ENCODE peak calls at places on chromosomes 5 and 9, in four cellular contexts. P, H, V and I are unnamed samples.

GRCh38 chr5:170427672-170428236 is 38.6 kb upstream of the KCNMB1 start:
- DNase-seq in H (no peak), V (no peak), P (no peak), I (no peak)

GRCh38 chr9:22307013-22307711 is 139.5 kb upstream of the DMRTA1 start:
- DNase-seq in P (peak; percentile 55), V (peak; percentile 50), H (peak; percentile 60), I (peak; percentile 85)

GRCh38 chr5:33188089-33188488 is 252.7 kb upstream of the TARS1 start:
- DNase-seq in P (no peak), V (no peak), H (no peak), I (no peak)

GRCh38 chr5:91048073-91048472 is 335.0 kb downstream of the ARRDC3 start:
- DNase-seq in P (no peak), H (no peak), V (no peak), I (no peak)

GRCh38 chr5:39566891-39567290 is 142.1 kb upstream of the DAB2 start:
- DNase-seq in V (no peak), H (no peak), P (no peak), I (no peak)

GRCh38 chr5:108606185-108606584 is 141.5 kb upstream of the FER start:
- DNase-seq in P (no peak), H (no peak), V (no peak), I (no peak)

GRCh38 chr9:6827370-6827949 is 69.7 kb downstream of the KDM4C start:
- DNase-seq in V (peak; percentile 20), P (peak; percentile 54), H (peak; percentile 85), I (peak; percentile 73)

GRCh38 chr9:98962861-98963260 is 19.2 kb downstream of the COL15A1 start:
- DNase-seq in H (peak; percentile 75), V (no peak), P (peak; percentile 50), I (no peak)

GRCh38 chr9:96169488-96169887 is 132.5 kb downstream of the HSD17B3 start:
- DNase-seq in H (peak; percentile 81), V (no peak), P (peak; percentile 4), I (peak; percentile 94)

GRCh38 chr9:85740821-85741111 is 988 bp downstream of the AGTPBP1 start:
- DNase-seq in H (no peak), V (no peak), P (peak; percentile 7), I (no peak)

GRCh38 chr5:42870882-42871418 is 59.3 kb upstream of the SELENOP start:
- DNase-seq in P (no peak), V (peak; percentile 42), H (peak; percentile 51), I (no peak)

GRCh38 chr9:36956908-36957307 is 77.2 kb downstream of the PAX5 start:
- DNase-seq in P (no peak), H (peak; percentile 86), V (no peak), I (peak; percentile 45)

GRCh38 chr9:107994638-107995037 is 505.1 kb upstream of the KLF4 start:
- DNase-seq in P (no peak), V (no peak), H (no peak), I (no peak)

GRCh38 chr5:73447234-73448071 is 1.1 kb downstream of the FOXD1 start:
- DNase-seq in V (peak; percentile 65), H (peak; percentile 85), P (peak; percentile 75), I (peak; percentile 79)

GRCh38 chr5:71893451-71893850 is 174.4 kb downstream of the CARTPT start:
- DNase-seq in V (no peak), P (no peak), H (no peak), I (no peak)

GRCh38 chr5:142807378-142807911 is 37.3 kb downstream of the ARHGAP26 start:
- DNase-seq in H (no peak), P (no peak), V (no peak), I (no peak)

GRCh38 chr9:131732061-131732526 is 7.8 kb downstream of the RAPGEF1 start:
- DNase-seq in V (peak; percentile 71), P (peak; percentile 78), H (no peak), I (no peak)

GRCh38 chr9:72579880-72580570 is 58.6 kb downstream of the TMC1 start:
- DNase-seq in H (no peak), P (peak; percentile 71), V (peak; percentile 77), I (no peak)

GRCh38 chr5:124410539-124410938 is 335.9 kb downstream of the ZNF608 start:
- DNase-seq in H (no peak), P (no peak), V (no peak), I (no peak)

GRCh38 chr9:27645166-27645840 is 72.0 kb upstream of the C9orf72 start:
- DNase-seq in P (no peak), H (peak; percentile 75), V (no peak), I (peak; percentile 49)

GRCh38 chr9:115591584-115591984 is 473.6 kb upstream of the TNC start:
- DNase-seq in V (peak; percentile 95), P (peak; percentile 100), H (peak; percentile 82), I (peak; percentile 88)

GRCh38 chr5:132013711-132014110 is 2.3 kb upstream of the ACSL6 start:
- DNase-seq in P (no peak), V (peak; percentile 40), H (no peak), I (no peak)

GRCh38 chr9:123336455-123336854 is 19.5 kb upstream of the CRB2 start:
- DNase-seq in P (no peak), V (peak; percentile 71), H (no peak), I (no peak)

GRCh38 chr9:84667571-84668203 is 1.8 kb upstream of the NTRK2 start:
- DNase-seq in H (peak; percentile 65), V (peak; percentile 45), P (peak; percentile 12), I (peak; percentile 58)

GRCh38 chr9:138119202-138120027 is 241.8 kb downstream of the CACNA1B start:
- DNase-seq in V (no peak), P (no peak), H (no peak), I (no peak)

GRCh38 chr9:36781532-36781931 is 208.8 kb downstream of the MELK start:
- DNase-seq in P (peak; percentile 8), H (no peak), V (no peak), I (no peak)

GRCh38 chr9:133526721-133527321 is 2.1 kb upstream of the MYMK start:
- DNase-seq in H (peak; percentile 86), P (no peak), V (no peak), I (no peak)

GRCh38 chr9:91811024-91811909 is 138.8 kb downstream of the ROR2 start:
- DNase-seq in H (peak; percentile 43), V (no peak), P (no peak), I (no peak)

GRCh38 chr9:119366909-119367690 is 2.1 kb downstream of the BRINP1 start:
- DNase-seq in H (peak; percentile 59), V (peak; percentile 51), P (no peak), I (no peak)

GRCh38 chr5:66553368-66553912 is 42.8 kb upstream of the MAST4 start:
- DNase-seq in V (no peak), H (no peak), P (no peak), I (no peak)

GRCh38 chr5:111781200-111781599 is 24.2 kb upstream of the NREP start:
- DNase-seq in V (peak; percentile 9), H (no peak), P (peak; percentile 67), I (no peak)

GRCh38 chr9:77084094-77084493 is 64.6 kb downstream of the FOXB2 start:
- DNase-seq in P (no peak), H (peak; percentile 46), V (no peak), I (no peak)

GRCh38 chr5:160310140-160310909 is 2.0 kb downstream of the CCNJL start:
- DNase-seq in P (no peak), H (no peak), V (no peak), I (no peak)

GRCh38 chr5:160310910-160311295 is 1.5 kb downstream of the CCNJL start:
- DNase-seq in V (no peak), H (peak; percentile 65), P (no peak), I (peak; percentile 12)

GRCh38 chr5:160306711-160307110 is 5.7 kb downstream of the CCNJL start:
- DNase-seq in P (no peak), V (no peak), H (no peak), I (no peak)

GRCh38 chr5:160303690-160304089 is 8.7 kb downstream of the CCNJL start:
- DNase-seq in H (no peak), P (no peak), V (no peak), I (no peak)

DNA sequence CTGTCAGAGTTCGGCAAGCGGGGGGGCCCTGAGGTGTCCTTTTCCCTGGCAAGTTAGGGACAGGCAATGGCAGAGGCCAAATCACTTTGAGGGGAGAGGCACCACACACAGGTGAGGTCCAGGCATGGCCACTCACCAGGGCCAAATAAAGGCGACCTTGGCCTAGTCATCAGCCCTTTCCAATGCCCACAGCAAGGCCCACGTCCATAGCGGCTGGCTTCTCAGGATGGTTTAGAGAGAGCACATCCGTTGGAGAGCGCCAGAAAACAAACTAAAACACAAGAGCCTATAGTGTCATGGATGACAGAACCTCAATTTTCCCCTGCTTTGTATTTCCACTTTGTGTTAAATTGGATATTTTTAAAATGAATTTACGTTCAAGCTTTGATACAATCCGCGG is 7.0 kb downstream of the CCNJL start:
- DNase-seq in P (no peak), V (no peak), H (no peak), I (no peak)
- H3K27ac ChIP-seq in P (no peak overlapping the region), V (no peak overlapping the region), H (no peak overlapping the region), I (no peak overlapping the region)

GRCh38 chr9:83219924-83220438 is 157.0 kb upstream of the RASEF start:
- DNase-seq in V (peak; percentile 20), H (no peak), P (no peak), I (no peak)
- H3K27ac ChIP-seq in V (peak overlapping the region; percentile 60), H (no peak overlapping the region), P (no peak overlapping the region), I (no peak overlapping the region)

DNA sequence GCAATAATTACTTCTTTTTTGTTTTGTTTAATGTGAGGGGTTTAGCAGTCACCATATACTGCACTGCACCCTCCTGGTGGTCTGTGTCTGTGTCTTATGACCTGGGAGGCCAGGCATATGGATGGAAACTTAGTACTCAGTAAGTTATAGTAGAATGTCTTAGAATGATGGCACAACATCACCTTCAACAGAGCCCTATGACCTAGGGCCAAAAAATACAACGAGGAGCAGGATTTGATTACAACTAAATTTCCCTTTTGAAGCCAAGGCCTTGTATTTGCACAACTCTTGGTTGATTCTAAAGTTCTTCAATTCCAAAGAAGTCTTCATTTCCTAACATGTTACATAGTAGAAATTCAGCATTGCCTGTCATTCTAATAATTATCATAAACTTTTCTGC is 422.1 kb upstream of the PIK3R1 start:
- DNase-seq in P (no peak), H (no peak), V (no peak), I (no peak)
- H3K27ac ChIP-seq in P (no peak overlapping the region), H (no peak overlapping the region), V (no peak overlapping the region), I (no peak overlapping the region)

GRCh38 chr5:58150936-58151335 is 308.9 kb downstream of the PLK2 start:
- DNase-seq in V (no peak), P (no peak), H (no peak), I (no peak)
- H3K27ac ChIP-seq in V (no peak overlapping the region), P (no peak overlapping the region), H (no peak overlapping the region), I (no peak overlapping the region)

GRCh38 chr9:129481424-129481823 is 139.5 kb downstream of the C9orf50 start:
- DNase-seq in H (no peak), V (no peak), P (no peak), I (no peak)

GRCh38 chr9:129483467-129484324 is 137.2 kb downstream of the C9orf50 start:
- DNase-seq in V (peak; percentile 80), P (peak; percentile 85), H (peak; percentile 80), I (peak; percentile 60)

GRCh38 chr9:129484325-129485000 is 136.4 kb downstream of the C9orf50 start:
- DNase-seq in V (no peak), H (no peak), P (no peak), I (no peak)

GRCh38 chr9:129481824-129482511 is 138.9 kb downstream of the C9orf50 start:
- DNase-seq in P (no peak), H (peak; percentile 71), V (no peak), I (peak; percentile 48)

GRCh38 chr9:129482521-129483466 is 138.1 kb downstream of the C9orf50 start:
- DNase-seq in H (peak; percentile 84), P (peak; percentile 84), V (peak; percentile 80), I (peak; percentile 74)
- H3K27ac ChIP-seq in H (peak overlapping the region; percentile 95), P (peak overlapping the region; percentile 99), V (peak overlapping the region; percentile 95), I (no peak overlapping the region)